ENCODE peak calls at places on chromosomes 6 and 20, in eight cellular contexts. S, E, K, J, B, I, X and P are unnamed samples.

GRCh38 chr6:113596477-113596876 is 260.7 kb upstream of the MARCKS start:
- DNase-seq in S (no peak), E (no peak), K (no peak), J (no peak), B (no peak), I (no peak), X (no peak), P (no peak)

GRCh38 chr6:35489995-35490791 is 6.7 kb downstream of the TEAD3 start:
- DNase-seq in S (no peak), E (no peak), K (no peak), J (peak; percentile 88), B (peak; percentile 10), I (no peak), X (no peak), P (no peak)

GRCh38 chr6:122789862-122790739 is 1.0 kb downstream of the SMPDL3A start:
- DNase-seq in S (no peak), E (no peak), K (no peak), J (peak; percentile 51), B (no peak), I (no peak), X (peak; percentile 32), P (peak; percentile 18)

GRCh38 chr6:132490024-132490423 is 22.9 kb downstream of the STX7 start:
- DNase-seq in S (no peak), E (no peak), K (no peak), J (no peak), B (no peak), I (no peak), X (peak; percentile 84), P (no peak)

GRCh38 chr6:99912657-99913056 is 81.4 kb downstream of the MCHR2 start:
- DNase-seq in S (no peak), E (no peak), K (no peak), J (no peak), B (no peak), I (no peak), X (no peak), P (no peak)

GRCh38 chr6:11450061-11450460 is 87.5 kb upstream of the TMEM170B start:
- DNase-seq in S (no peak), E (no peak), K (no peak), J (no peak), B (no peak), I (no peak), X (no peak), P (no peak)

GRCh38 chr6:133353061-133353460 is 111.9 kb downstream of the EYA4 start:
- DNase-seq in S (no peak), E (no peak), K (no peak), J (no peak), B (no peak), I (no peak), X (no peak), P (no peak)

GRCh38 chr20:10067305-10067704 is 32.5 kb downstream of the ANKEF1 start:
- DNase-seq in S (no peak), E (no peak), K (no peak), J (no peak), B (no peak), I (no peak), X (no peak), P (no peak)

GRCh38 chr6:55208469-55208868 is 34.2 kb downstream of the HCRTR2 start:
- DNase-seq in S (no peak), E (no peak), K (no peak), J (no peak), B (no peak), I (no peak), X (no peak), P (no peak)

GRCh38 chr6:142323377-142323776 is 21.6 kb downstream of the ADGRG6 start:
- DNase-seq in S (no peak), E (no peak), K (no peak), J (no peak), B (no peak), I (no peak), X (no peak), P (peak; percentile 89)

GRCh38 chr20:64083380-64084208 is 604 bp downstream of the LKAAEAR1 start:
- DNase-seq in S (peak; percentile 95), E (peak; percentile 53), K (peak; percentile 56), J (peak; percentile 87), B (peak; percentile 49), I (no peak), X (peak; percentile 87), P (no peak)

GRCh38 chr6:11094411-11094851 is 797 bp downstream of the SMIM13 start:
- DNase-seq in S (peak; percentile 35), E (peak; percentile 6), K (peak; percentile 18), J (peak; percentile 54), B (peak; percentile 49), I (no peak), X (peak; percentile 60), P (no peak)

GRCh38 chr6:108735991-108736345 is 112.3 kb upstream of the ARMC2 start:
- DNase-seq in S (no peak), E (no peak), K (no peak), J (peak; percentile 75), B (no peak), I (no peak), X (no peak), P (no peak)

GRCh38 chr6:25603251-25603650 is 48.8 kb upstream of the SCGN start:
- DNase-seq in S (no peak), E (no peak), K (no peak), J (no peak), B (no peak), I (no peak), X (no peak), P (no peak)

GRCh38 chr6:119506631-119507174 is 157.1 kb upstream of the MAN1A1 start:
- DNase-seq in S (no peak), E (no peak), K (no peak), J (no peak), B (no peak), I (no peak), X (no peak), P (no peak)

GRCh38 chr6:90049295-90049694 is 155.0 kb downstream of the GJA10 start:
- DNase-seq in S (no peak), E (no peak), K (no peak), J (no peak), B (no peak), I (no peak), X (no peak), P (no peak)

GRCh38 chr6:128713461-128713860 is 169.5 kb upstream of the LAMA2 start:
- DNase-seq in S (no peak), E (no peak), K (no peak), J (no peak), B (no peak), I (peak; percentile 27), X (no peak), P (no peak)

GRCh38 chr20:19404836-19405235 is 192.4 kb downstream of the SLC24A3 start:
- DNase-seq in S (no peak), E (no peak), K (no peak), J (no peak), B (no peak), I (no peak), X (no peak), P (no peak)

GRCh38 chr6:31922942-31923341 is 4.6 kb upstream of the C2 start:
- DNase-seq in S (no peak), E (no peak), K (no peak), J (no peak), B (no peak), I (no peak), X (no peak), P (no peak)

GRCh38 chr6:139368661-139369060 is 5.8 kb downstream of the CITED2 start:
- DNase-seq in S (no peak), E (no peak), K (no peak), J (no peak), B (no peak), I (no peak), X (no peak), P (no peak)

GRCh38 chr6:34057790-34058189 is 88.1 kb downstream of the GRM4 start:
- DNase-seq in S (no peak), E (no peak), K (no peak), J (no peak), B (no peak), I (no peak), X (no peak), P (no peak)

GRCh38 chr6:7335519-7335918 is 22.5 kb upstream of the SSR1 start:
- DNase-seq in S (no peak), E (no peak), K (no peak), J (no peak), B (no peak), I (no peak), X (no peak), P (no peak)

GRCh38 chr6:30752164-30752927 is 8.0 kb upstream of the IER3 start:
- DNase-seq in S (peak; percentile 93), E (no peak), K (no peak), J (no peak), B (no peak), I (peak; percentile 99), X (peak; percentile 98), P (peak; percentile 92)

GRCh38 chr6:10597499-10598001 is 76.4 kb downstream of the GCNT2 start:
- DNase-seq in S (no peak), E (no peak), K (no peak), J (no peak), B (no peak), I (no peak), X (no peak), P (no peak)

GRCh38 chr6:146594495-146594894 is 4.3 kb upstream of the ADGB start:
- DNase-seq in S (no peak), E (no peak), K (no peak), J (no peak), B (no peak), I (no peak), X (no peak), P (no peak)

GRCh38 chr6:43584892-43585570 is 9.0 kb downstream of the POLH start:
- DNase-seq in S (no peak), E (no peak), K (no peak), J (no peak), B (no peak), I (no peak), X (no peak), P (no peak)

GRCh38 chr6:511488-512137 is 120.1 kb downstream of the IRF4 start:
- DNase-seq in S (no peak), E (no peak), K (no peak), J (no peak), B (no peak), I (no peak), X (no peak), P (no peak)

GRCh38 chr20:16393297-16393696 is 180.0 kb downstream of the KIF16B start:
- DNase-seq in S (no peak), E (no peak), K (no peak), J (no peak), B (no peak), I (no peak), X (no peak), P (no peak)